ENCODE peak calls at places on chromosomes 16 and 17, in six cellular contexts. T is bronchial epithelial cell, M is transverse colon, Q is breast epithelium, V is psoas muscle, R is aorta. A is an unnamed sample.

GRCh38 chr17:58300336-58300735 is 19.6 kb upstream of the MPO start:
- DNase-seq in T (no peak), M (no peak), Q (peak), V (no peak), R (no peak), A (peak)

GRCh38 chr17:58997756-58998553 is 108.7 kb downstream of the TRIM37 start:
- DNase-seq in T (peak), M (no peak), Q (no peak), V (no peak), R (no peak), A (no peak)

GRCh38 chr17:50036455-50037320 is 19.2 kb upstream of the ITGA3 start:
- DNase-seq in T (no peak), M (no peak), Q (no peak), V (no peak), R (peak), A (no peak)

GRCh38 chr16:22977294-22977697 is 163.3 kb downstream of the HS3ST2 start:
- DNase-seq in T (peak), M (no peak), Q (no peak), V (no peak), R (no peak), A (no peak)

GRCh38 chr17:64622931-64623654 is 39.0 kb downstream of the SMURF2 start:
- DNase-seq in T (peak), M (no peak), Q (no peak), V (no peak), R (no peak), A (no peak)

GRCh38 chr17:76545918-76546555 is 6.2 kb downstream of the PRCD start:
- DNase-seq in T (no peak), M (no peak), Q (no peak), V (no peak), R (no peak), A (no peak)

GRCh38 chr16:11076259-11077018 is 132.1 kb downstream of the CLEC16A start:
- DNase-seq in T (no peak), M (no peak), Q (no peak), V (no peak), R (peak), A (no peak)

GRCh38 chr17:46819906-46820351 is 1.4 kb upstream of the WNT3 start:
- DNase-seq in T (no peak), M (no peak), Q (no peak), V (no peak), R (no peak), A (no peak)

GRCh38 chr16:69130461-69130860 is 1.9 kb downstream of the CHTF8 start:
- DNase-seq in T (no peak), M (no peak), Q (no peak), V (no peak), R (no peak), A (no peak)

GRCh38 chr17:8310601-8311123 is 621 bp downstream of the ARHGEF15 start:
- DNase-seq in T (no peak), M (no peak), Q (no peak), V (no peak), R (no peak), A (no peak)

GRCh38 chr17:61487161-61487654 is 35.0 kb downstream of the TBX4 start:
- DNase-seq in T (no peak), M (no peak), Q (no peak), V (no peak), R (peak), A (peak)

GRCh38 chr17:82801377-82801970 is 38.3 kb downstream of the ZNF750 start:
- DNase-seq in T (no peak), M (no peak), Q (no peak), V (no peak), R (no peak), A (no peak)

GRCh38 chr17:21289175-21289901 is 4.8 kb downstream of the MAP2K3 start:
- DNase-seq in T (no peak), M (no peak), Q (no peak), V (no peak), R (no peak), A (peak)

GRCh38 chr16:30722443-30722842 is 23.5 kb downstream of the SRCAP start:
- DNase-seq in T (no peak), M (no peak), Q (no peak), V (no peak), R (no peak), A (no peak)

GRCh38 chr17:29177871-29178749 is 2.1 kb downstream of the MYO18A start:
- DNase-seq in T (no peak), M (peak), Q (no peak), V (no peak), R (no peak), A (no peak)

GRCh38 chr16:58152246-58152868 is 23.2 kb upstream of the CFAP20 start:
- DNase-seq in T (no peak), M (no peak), Q (no peak), V (no peak), R (no peak), A (no peak)

GRCh38 chr16:9047689-9048301 is 43.6 kb upstream of the HAPSTR1 start:
- DNase-seq in T (peak), M (peak), Q (peak), V (peak), R (peak), A (peak)

GRCh38 chr17:14664511-14664910 is 363.6 kb downstream of the HS3ST3B1 start:
- DNase-seq in T (no peak), M (no peak), Q (no peak), V (no peak), R (no peak), A (no peak)

GRCh38 chr17:17554266-17554665 is 37.2 kb downstream of the PEMT start:
- DNase-seq in T (no peak), M (no peak), Q (no peak), V (no peak), R (no peak), A (no peak)

GRCh38 chr16:19860146-19861030 is 24.3 kb downstream of the GPRC5B start:
- DNase-seq in T (peak), M (no peak), Q (no peak), V (no peak), R (peak), A (no peak)

GRCh38 chr17:6177941-6178694 is 107.9 kb downstream of the WSCD1 start:
- DNase-seq in T (no peak), M (no peak), Q (no peak), V (no peak), R (no peak), A (no peak)

GRCh38 chr16:27463741-27464662 is 62.0 kb downstream of the IL21R start:
- DNase-seq in T (no peak), M (no peak), Q (no peak), V (no peak), R (peak), A (no peak)

GRCh38 chr16:58187657-58188430 is 10.1 kb downstream of the CSNK2A2 start:
- DNase-seq in T (no peak), M (no peak), Q (no peak), V (peak), R (no peak), A (no peak)

GRCh38 chr17:41082565-41083136 is 1.3 kb upstream of the KRTAP4-7 start:
- DNase-seq in T (peak), M (no peak), Q (no peak), V (no peak), R (no peak), A (no peak)

GRCh38 chr16:10749680-10750035 is 6.0 kb downstream of the NUBP1 start:
- DNase-seq in T (peak), M (no peak), Q (no peak), V (no peak), R (peak), A (no peak)

GRCh38 chr17:32015245-32016013 is 8.2 kb downstream of the LRRC37B start:
- DNase-seq in T (peak), M (no peak), Q (no peak), V (no peak), R (no peak), A (no peak)

GRCh38 chr17:66602659-66603363 is 232.1 kb upstream of the CACNG5 start:
- DNase-seq in T (peak), M (no peak), Q (no peak), V (no peak), R (no peak), A (no peak)

GRCh38 chr16:77748426-77748825 is 26.1 kb downstream of the NUDT7 start:
- DNase-seq in T (no peak), M (no peak), Q (no peak), V (no peak), R (no peak), A (no peak)

GRCh38 chr17:80833952-80834895 is 157.4 kb upstream of the CHMP6 start:
- DNase-seq in T (no peak), M (no peak), Q (peak), V (peak), R (peak), A (peak)

GRCh38 chr16:74100405-74101316 is 196.0 kb upstream of the PSMD7 start:
- DNase-seq in T (no peak), M (no peak), Q (no peak), V (no peak), R (no peak), A (no peak)
- H3K4me3 ChIP-seq in T (no peak), M (no peak), Q (no peak), V (no peak), R (no peak), A (no peak)

DNA sequence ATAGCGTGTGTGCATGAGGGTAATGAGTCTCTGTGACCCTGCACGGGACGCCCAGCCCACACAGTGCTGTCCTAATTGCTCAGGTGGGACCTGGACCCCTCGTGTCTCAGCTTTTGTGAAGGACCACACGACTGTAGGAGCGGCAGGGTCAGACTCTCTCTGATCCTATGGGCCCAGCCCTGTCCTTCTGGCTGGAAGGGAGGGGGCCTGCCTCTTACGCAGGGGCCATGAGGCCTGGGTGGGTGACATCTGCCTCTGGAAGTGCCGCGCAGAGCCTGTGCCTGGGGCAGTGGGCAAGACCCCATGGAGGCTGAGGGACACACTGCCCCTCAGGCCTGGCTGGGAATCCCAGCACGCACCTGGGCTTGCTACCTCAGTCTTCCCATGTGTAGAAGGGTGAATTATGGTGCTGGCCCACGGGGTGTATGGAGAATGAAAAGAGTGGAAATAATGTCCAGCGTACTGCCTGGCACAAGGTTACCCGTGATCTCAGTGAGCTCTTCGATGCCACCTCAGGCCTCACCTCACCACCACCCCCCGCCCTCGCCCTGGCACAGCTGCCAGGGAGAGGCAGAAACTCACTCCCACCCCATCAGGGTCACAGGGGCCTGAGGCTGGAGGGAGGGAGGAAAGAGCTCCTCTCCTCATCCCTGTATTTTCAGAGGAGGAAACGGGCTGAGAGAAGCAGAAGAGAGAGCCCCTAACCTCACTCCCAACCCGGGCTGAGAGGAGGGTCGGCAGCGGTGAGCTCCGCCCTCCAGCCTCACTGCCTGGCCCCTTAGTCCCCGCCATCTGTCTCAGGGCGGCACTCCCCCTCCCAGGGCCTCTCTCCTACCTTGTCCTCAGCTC is 27.1 kb upstream of the DBNDD1 start:
- DNase-seq in T (no peak), M (no peak), Q (no peak), V (no peak), R (peak), A (no peak)
- H3K4me3 ChIP-seq in T (peak), M (no peak), Q (no peak), V (peak), R (no peak), A (no peak)

GRCh38 chr17:3049705-3050295 is 13.6 kb downstream of the OR1D5 start:
- DNase-seq in T (peak), M (no peak), Q (no peak), V (no peak), R (peak), A (no peak)
- H3K4me3 ChIP-seq in T (no peak), M (no peak), Q (no peak), V (peak), R (no peak), A (no peak)

DNA sequence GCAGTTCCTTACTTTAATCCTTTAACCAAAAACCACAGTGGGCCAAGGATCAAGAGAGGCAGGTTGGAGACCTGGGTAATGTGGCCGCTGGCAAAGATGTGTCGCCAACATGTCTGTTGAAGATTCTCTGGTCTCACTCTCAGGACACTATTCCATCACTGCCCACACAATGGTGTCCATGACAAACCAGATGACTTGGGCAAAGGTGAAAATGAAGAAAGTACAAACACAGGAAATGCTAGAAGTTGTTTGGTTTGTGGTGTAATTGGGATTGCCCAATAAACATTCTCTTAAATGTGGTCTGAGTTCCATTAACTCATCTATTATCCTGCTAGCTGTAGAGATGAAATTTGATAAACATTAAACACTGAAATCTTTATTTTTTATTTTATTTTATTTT is 43.3 kb downstream of the SALL1 start:
- DNase-seq in T (no peak), M (no peak), Q (no peak), V (no peak), R (no peak), A (no peak)
- H3K4me3 ChIP-seq in T (no peak), M (no peak), Q (no peak), V (no peak), R (no peak), A (no peak)

A was measured in lower leg skin.